ENCODE peak calls at places on chromosomes 13 and 19, in four cellular contexts. L is fibroblast of lung, Y is psoas muscle, R is WERI-Rb-1. G is an unnamed sample.

GRCh38 chr13:75661443-75661842 is 25.3 kb downstream of the LMO7 start:
- DNase-seq in L (no peak), Y (no peak), R (no peak), G (no peak)

GRCh38 chr13:100892981-100893380 is 218.4 kb upstream of the TMTC4 start:
- DNase-seq in L (no peak), Y (no peak), R (no peak), G (no peak)

GRCh38 chr13:110330491-110331001 is 23.5 kb downstream of the COL4A2 start:
- DNase-seq in L (peak; percentile 86), Y (no peak), R (no peak), G (no peak)

GRCh38 chr13:48741377-48741776 is 87.6 kb downstream of the CYSLTR2 start:
- DNase-seq in L (peak; percentile 41), Y (no peak), R (no peak), G (no peak)

GRCh38 chr19:43524922-43525835 is 1.8 kb downstream of the ETHE1 start:
- DNase-seq in L (peak; percentile 41), Y (peak; percentile 41), R (no peak), G (peak; percentile 58)

GRCh38 chr13:31045621-31046081 is 113.2 kb downstream of the TEX26 start:
- DNase-seq in L (peak; percentile 96), Y (peak; percentile 54), R (no peak), G (peak; percentile 53)

GRCh38 chr13:26629260-26629659 is 71.8 kb downstream of the WASF3 start:
- DNase-seq in L (no peak), Y (no peak), R (peak; percentile 65), G (no peak)

GRCh38 chr13:48636550-48636949 is 17.2 kb upstream of the CYSLTR2 start:
- DNase-seq in L (peak; percentile 87), Y (no peak), R (no peak), G (no peak)

GRCh38 chr19:14450168-14450874 is 17.2 kb downstream of the PKN1 start:
- DNase-seq in L (no peak), Y (peak; percentile 41), R (peak; percentile 86), G (peak; percentile 71)

GRCh38 chr19:1989513-1990229 is 25.8 kb downstream of the BTBD2 start:
- DNase-seq in L (no peak), Y (no peak), R (no peak), G (no peak)

DNA sequence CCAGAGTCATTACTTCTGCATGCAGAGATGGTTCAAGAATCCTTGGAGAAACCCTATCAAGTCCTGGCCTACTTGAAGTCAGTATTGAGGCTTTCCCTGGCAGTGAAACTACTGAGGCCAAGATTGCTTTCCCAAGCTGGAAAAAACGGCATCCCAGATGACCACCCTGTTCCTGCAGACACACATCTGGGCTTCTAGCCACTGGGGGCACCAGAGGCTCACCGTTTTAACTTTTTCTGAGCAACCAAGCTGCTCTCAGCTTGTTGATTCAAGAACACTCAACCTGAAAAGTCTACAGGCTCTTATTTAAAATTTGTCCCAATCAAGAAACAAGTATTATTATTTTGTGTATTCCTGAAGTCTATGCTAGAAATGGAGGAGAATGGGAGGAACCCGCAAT is 66.6 kb downstream of the SPRYD7 start:
- DNase-seq in L (peak; percentile 20), Y (no peak), R (peak; percentile 9), G (no peak)
- TF ChIP-seq CTCF in L (peak; percentile 27), Y (no peak), R (peak; percentile 31), G (peak; percentile 12)

GRCh38 chr13:85317781-85318180 is 481.4 kb downstream of the SLITRK6 start:
- DNase-seq in L (no peak), Y (no peak), R (no peak), G (no peak)

GRCh38 chr13:85313761-85314503 is 485.3 kb downstream of the SLITRK6 start:
- DNase-seq in L (peak; percentile 77), Y (no peak), R (no peak), G (no peak)

GRCh38 chr13:85312071-85312470 is 487.1 kb downstream of the SLITRK6 start:
- DNase-seq in L (no peak), Y (no peak), R (no peak), G (no peak)

GRCh38 chr13:85314686-85315085 is 484.5 kb downstream of the SLITRK6 start:
- DNase-seq in L (no peak), Y (no peak), R (peak; percentile 51), G (no peak)

DNA sequence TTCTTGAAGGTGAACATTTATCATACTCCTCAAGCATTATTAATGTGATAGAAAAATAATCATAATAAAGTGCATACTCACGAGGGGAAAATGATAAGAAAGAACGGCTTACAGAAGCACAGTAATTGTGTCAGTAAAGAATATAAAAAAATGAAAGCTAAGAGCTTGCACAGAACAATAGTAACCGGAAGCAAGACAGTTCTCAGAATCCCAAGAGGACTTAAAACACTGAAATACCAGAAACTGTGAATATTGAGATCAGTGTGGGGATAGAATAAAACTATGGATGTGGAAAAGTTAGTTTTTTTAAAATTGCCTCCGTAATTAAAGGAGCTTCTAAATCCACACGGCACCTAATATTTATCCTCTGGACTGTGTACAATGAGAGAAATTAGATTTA is 482.7 kb downstream of the SLITRK6 start:
- DNase-seq in L (no peak), Y (no peak), R (no peak), G (no peak)
- H3K4me3 ChIP-seq in L (no peak overlapping the region), Y (no peak overlapping the region), R (no peak overlapping the region), G (no peak overlapping the region)

DNA sequence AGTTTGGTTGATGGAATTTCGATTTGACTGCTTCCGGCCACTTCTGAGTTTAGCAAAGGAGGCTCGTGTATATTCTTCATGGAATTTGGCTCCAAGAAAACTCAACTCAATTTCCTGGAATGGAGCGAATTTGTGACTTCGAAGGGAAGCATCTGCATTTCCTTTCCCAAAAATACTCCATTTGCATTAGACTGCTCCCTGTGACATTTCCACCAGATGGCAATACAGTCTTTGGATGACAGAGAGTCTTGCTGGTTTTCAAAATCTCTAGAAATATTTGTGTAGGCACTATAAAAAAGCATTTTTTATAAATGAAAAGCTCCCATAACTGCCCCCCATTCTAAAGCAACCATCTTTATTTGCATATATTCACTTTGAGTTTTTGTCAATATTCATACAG is 4.1 kb downstream of the C1QTNF9 start:
- DNase-seq in L (no peak), Y (no peak), R (no peak), G (no peak)
- TF ChIP-seq CTCF in L (peak; percentile 46), Y (peak; percentile 21), R (peak; percentile 33), G (no peak)

DNA sequence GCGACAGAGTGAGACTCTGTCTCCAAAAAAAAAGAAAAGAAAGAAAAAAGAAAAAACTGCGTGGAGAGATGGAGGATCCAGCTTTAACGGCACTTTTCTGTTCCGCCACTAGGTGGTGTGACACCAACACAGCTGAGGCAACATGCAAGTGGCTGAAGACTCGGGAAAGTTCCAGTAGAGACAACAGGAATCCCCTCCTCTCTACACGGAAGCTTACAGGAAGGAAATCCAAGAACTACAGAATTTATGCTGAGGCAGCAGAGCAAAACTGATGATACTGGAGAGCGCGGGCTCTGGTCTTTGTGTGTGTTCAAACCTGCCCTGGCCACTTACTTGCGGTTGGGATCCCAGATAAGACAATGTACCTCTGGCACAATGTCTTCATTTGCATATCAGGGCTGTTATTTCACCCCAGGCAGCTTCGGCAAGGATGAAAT is 9.9 kb downstream of the RANBP3 start:
- DNase-seq in L (peak; percentile 73), Y (peak; percentile 46), R (peak; percentile 63), G (peak; percentile 74)
- H3K4me3 ChIP-seq in L (no peak overlapping the region), Y (peak overlapping the region; percentile 15), R (no peak overlapping the region), G (no peak overlapping the region)

GRCh38 chr19:42311612-42312160 is 1.4 kb upstream of the TMEM145 start:
- DNase-seq in L (no peak), Y (no peak), R (peak; percentile 48), G (no peak)

GRCh38 chr19:42313096-42313839 is at the start of gene TMEM145:
- DNase-seq in L (peak; percentile 59), Y (peak; percentile 47), R (peak; percentile 83), G (peak; percentile 53)

GRCh38 chr19:42315024-42315423 is 1.9 kb downstream of the TMEM145 start:
- DNase-seq in L (no peak), Y (no peak), R (no peak), G (no peak)

GRCh38 chr19:42312370-42312769 is 739 bp upstream of the TMEM145 start:
- DNase-seq in L (no peak), Y (no peak), R (no peak), G (no peak)

GRCh38 chr19:42313840-42314755 is 989 bp downstream of the TMEM145 start:
- DNase-seq in L (no peak), Y (no peak), R (no peak), G (no peak)
- TF ChIP-seq CTCF in L (no peak), Y (no peak), R (no peak), G (no peak)

GRCh38 chr19:33195711-33196347 is 1.7 kb downstream of the LRP3 start:
- DNase-seq in L (no peak), Y (no peak), R (no peak), G (no peak)
- H3K4me3 ChIP-seq in L (peak overlapping the region; percentile 55), Y (peak overlapping the region; percentile 81), R (peak overlapping the region; percentile 62), G (no peak overlapping the region)

GRCh38 chr13:61684976-61685682 is 269.5 kb upstream of the PCDH20 start:
- DNase-seq in L (no peak), Y (no peak), R (no peak), G (no peak)

GRCh38 chr13:61685683-61686013 is 270.0 kb upstream of the PCDH20 start:
- DNase-seq in L (no peak), Y (no peak), R (peak; percentile 20), G (peak; percentile 9)
- TF ChIP-seq CTCF in L (no peak), Y (no peak), R (peak; percentile 56), G (no peak)

DNA sequence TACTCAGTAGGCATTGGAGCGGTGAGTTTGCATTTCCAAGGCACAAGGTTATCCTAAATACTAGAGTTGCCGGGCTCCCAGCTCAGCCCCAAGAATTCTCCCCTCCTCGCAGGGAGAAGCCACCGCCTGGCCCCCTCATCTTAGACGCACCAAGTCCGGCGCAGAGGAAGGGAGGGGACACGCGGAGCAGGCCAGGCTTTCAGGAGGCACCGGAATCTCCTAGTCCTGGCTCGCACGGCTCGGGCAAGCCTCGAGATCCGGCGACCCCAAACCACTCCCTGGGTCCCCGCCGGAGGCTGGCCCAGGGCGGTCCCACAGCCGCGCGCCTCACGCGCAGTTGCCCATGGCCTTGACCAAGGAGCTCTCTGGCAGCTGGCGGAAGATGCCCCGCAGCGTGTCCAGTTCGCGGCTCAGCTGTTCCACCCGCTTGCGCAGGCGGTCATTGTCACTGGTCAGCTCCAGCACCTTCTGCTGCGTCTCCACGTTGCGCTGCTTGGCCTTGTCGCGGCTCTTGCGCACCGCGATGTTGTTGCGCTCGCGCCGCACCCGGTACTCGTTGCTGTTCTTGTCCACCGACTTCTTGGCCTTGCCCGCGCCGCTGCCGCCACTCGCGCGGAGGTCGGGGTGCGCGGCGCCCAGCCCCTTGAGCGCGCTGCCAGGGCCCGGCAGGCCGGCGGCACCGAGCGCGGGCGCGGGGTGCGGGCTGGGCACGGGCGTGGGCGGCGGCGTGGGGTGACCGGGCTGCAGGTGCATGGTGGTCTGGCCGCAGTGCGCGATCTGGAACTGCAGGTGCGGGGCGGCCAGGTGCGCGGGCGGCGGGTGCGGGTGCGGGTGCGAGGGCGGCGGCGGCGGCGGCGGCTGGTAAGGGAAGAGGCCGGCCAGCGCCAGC is 1.1 kb downstream of the CEBPA start:
- DNase-seq in L (no peak), Y (peak; percentile 50), R (peak; percentile 32), G (no peak)
- H3K4me3 ChIP-seq in L (no peak overlapping the region), Y (peak overlapping the region; percentile 86), R (peak overlapping the region; percentile 33), G (no peak overlapping the region)

G was measured in GM12865.